ENCODE peak calls at places on chromosomes 2 and 18, in nine cellular contexts. One of them, this sample, is unnamed. For H3K36me3, the result is how much of the 10 kb centered on the place peaks cover.

GRCh38 chr18:78994000-78994399 is 14.4 kb downstream of the SALL3 start:
- DNase-seq in heart right ventricle: no peak
- DNase-seq in uterus: no peak
- DNase-seq in spleen: no peak
- DNase-seq in lower lobe of right lung: peak
- DNase-seq in adrenal gland: no peak
- DNase-seq in heart left ventricle: no peak
- DNase-seq in testis: no peak
- DNase-seq in Peyer's patch: no peak
- DNase-seq in this sample: no peak

GRCh38 chr18:75923169-75923568 is 495.7 kb upstream of the SMIM21 start:
- DNase-seq in heart right ventricle: peak
- DNase-seq in uterus: peak
- DNase-seq in spleen: no peak
- DNase-seq in lower lobe of right lung: peak
- DNase-seq in adrenal gland: peak
- DNase-seq in heart left ventricle: peak
- DNase-seq in testis: peak
- DNase-seq in Peyer's patch: no peak
- DNase-seq in this sample: peak

GRCh38 chr2:232859385-232859916 is 10.6 kb upstream of the SNORC start:
- DNase-seq in heart right ventricle: no peak
- DNase-seq in uterus: no peak
- DNase-seq in spleen: no peak
- DNase-seq in lower lobe of right lung: no peak
- DNase-seq in adrenal gland: no peak
- DNase-seq in heart left ventricle: no peak
- DNase-seq in testis: no peak
- DNase-seq in Peyer's patch: no peak
- DNase-seq in this sample: no peak

GRCh38 chr2:161107265-161107664 is 53.0 kb upstream of the TANK start:
- DNase-seq in heart right ventricle: no peak
- DNase-seq in uterus: no peak
- DNase-seq in spleen: no peak
- DNase-seq in lower lobe of right lung: no peak
- DNase-seq in adrenal gland: no peak
- DNase-seq in heart left ventricle: no peak
- DNase-seq in testis: no peak
- DNase-seq in Peyer's patch: no peak
- DNase-seq in this sample: no peak

GRCh38 chr2:141554810-141555209 is 576.0 kb downstream of the LRP1B start:
- DNase-seq in heart right ventricle: no peak
- DNase-seq in uterus: no peak
- DNase-seq in spleen: no peak
- DNase-seq in lower lobe of right lung: no peak
- DNase-seq in adrenal gland: no peak
- DNase-seq in heart left ventricle: no peak
- DNase-seq in testis: peak
- DNase-seq in Peyer's patch: no peak
- DNase-seq in this sample: no peak

GRCh38 chr18:58091099-58091611 is 47.1 kb downstream of the NEDD4L start:
- DNase-seq in heart right ventricle: no peak
- DNase-seq in uterus: no peak
- DNase-seq in spleen: no peak
- DNase-seq in lower lobe of right lung: no peak
- DNase-seq in adrenal gland: peak
- DNase-seq in heart left ventricle: no peak
- DNase-seq in testis: no peak
- DNase-seq in Peyer's patch: peak
- DNase-seq in this sample: peak

GRCh38 chr18:31791817-31792579 is 31.3 kb upstream of the SLC25A52 start:
- DNase-seq in heart right ventricle: no peak
- DNase-seq in uterus: no peak
- DNase-seq in spleen: no peak
- DNase-seq in lower lobe of right lung: no peak
- DNase-seq in adrenal gland: no peak
- DNase-seq in heart left ventricle: no peak
- DNase-seq in testis: no peak
- DNase-seq in Peyer's patch: no peak
- DNase-seq in this sample: no peak

GRCh38 chr18:48800479-48800876 is 150.3 kb downstream of the SMAD7 start:
- DNase-seq in heart right ventricle: no peak
- DNase-seq in uterus: peak
- DNase-seq in spleen: peak
- DNase-seq in lower lobe of right lung: peak
- DNase-seq in adrenal gland: no peak
- DNase-seq in heart left ventricle: peak
- DNase-seq in testis: peak
- DNase-seq in Peyer's patch: peak
- DNase-seq in this sample: peak

GRCh38 chr2:44130441-44130840 is 38.2 kb upstream of the PPM1B start:
- DNase-seq in heart right ventricle: no peak
- DNase-seq in uterus: no peak
- DNase-seq in spleen: no peak
- DNase-seq in lower lobe of right lung: no peak
- DNase-seq in adrenal gland: no peak
- DNase-seq in heart left ventricle: no peak
- DNase-seq in testis: no peak
- DNase-seq in Peyer's patch: no peak
- DNase-seq in this sample: no peak

GRCh38 chr2:158297120-158297519 is 159.4 kb downstream of the CCDC148 start:
- DNase-seq in heart right ventricle: no peak
- DNase-seq in uterus: no peak
- DNase-seq in spleen: no peak
- DNase-seq in lower lobe of right lung: no peak
- DNase-seq in adrenal gland: no peak
- DNase-seq in heart left ventricle: no peak
- DNase-seq in testis: no peak
- DNase-seq in Peyer's patch: no peak
- DNase-seq in this sample: no peak

GRCh38 chr2:134002391-134002790 is 251.5 kb upstream of the MGAT5 start:
- DNase-seq in heart right ventricle: no peak
- DNase-seq in uterus: no peak
- DNase-seq in spleen: no peak
- DNase-seq in lower lobe of right lung: no peak
- DNase-seq in adrenal gland: no peak
- DNase-seq in heart left ventricle: no peak
- DNase-seq in testis: no peak
- DNase-seq in Peyer's patch: no peak
- DNase-seq in this sample: no peak

GRCh38 chr18:10122116-10122515 is 208.3 kb downstream of the VAPA start:
- DNase-seq in heart right ventricle: no peak
- DNase-seq in uterus: no peak
- DNase-seq in spleen: no peak
- DNase-seq in lower lobe of right lung: no peak
- DNase-seq in adrenal gland: peak
- DNase-seq in heart left ventricle: no peak
- DNase-seq in testis: no peak
- DNase-seq in Peyer's patch: no peak
- DNase-seq in this sample: no peak

GRCh38 chr2:20350105-20350712 is 435 bp downstream of the PUM2 start:
- DNase-seq in heart right ventricle: peak
- DNase-seq in uterus: no peak
- DNase-seq in spleen: peak
- DNase-seq in lower lobe of right lung: peak
- DNase-seq in adrenal gland: peak
- DNase-seq in heart left ventricle: peak
- DNase-seq in testis: peak
- DNase-seq in Peyer's patch: peak
- DNase-seq in this sample: peak

GRCh38 chr2:191023235-191023679 is 9.3 kb upstream of the STAT1 start:
- DNase-seq in heart right ventricle: no peak
- DNase-seq in uterus: no peak
- DNase-seq in spleen: no peak
- DNase-seq in lower lobe of right lung: no peak
- DNase-seq in adrenal gland: no peak
- DNase-seq in heart left ventricle: no peak
- DNase-seq in testis: no peak
- DNase-seq in Peyer's patch: no peak
- DNase-seq in this sample: no peak

GRCh38 chr2:48900321-48901014 is 144.9 kb upstream of the LHCGR start:
- DNase-seq in heart right ventricle: no peak
- DNase-seq in uterus: no peak
- DNase-seq in spleen: no peak
- DNase-seq in lower lobe of right lung: no peak
- DNase-seq in adrenal gland: no peak
- DNase-seq in heart left ventricle: no peak
- DNase-seq in testis: no peak
- DNase-seq in Peyer's patch: no peak
- DNase-seq in this sample: no peak

GRCh38 chr2:159506764-159507406 is 109.5 kb downstream of the BAZ2B start:
- DNase-seq in heart right ventricle: no peak
- DNase-seq in uterus: no peak
- DNase-seq in spleen: no peak
- DNase-seq in lower lobe of right lung: no peak
- DNase-seq in adrenal gland: no peak
- DNase-seq in heart left ventricle: no peak
- DNase-seq in testis: no peak
- DNase-seq in Peyer's patch: no peak
- DNase-seq in this sample: no peak

GRCh38 chr2:148022351-148022750 is 1.5 kb downstream of the MBD5 start:
- DNase-seq in heart right ventricle: no peak
- DNase-seq in uterus: no peak
- DNase-seq in spleen: no peak
- DNase-seq in lower lobe of right lung: no peak
- DNase-seq in adrenal gland: no peak
- DNase-seq in heart left ventricle: no peak
- DNase-seq in testis: no peak
- DNase-seq in Peyer's patch: no peak
- DNase-seq in this sample: no peak

GRCh38 chr2:120988051-120988707 is 252.5 kb downstream of the GLI2 start:
- DNase-seq in heart right ventricle: no peak
- DNase-seq in uterus: peak
- DNase-seq in spleen: peak
- DNase-seq in lower lobe of right lung: no peak
- DNase-seq in adrenal gland: no peak
- DNase-seq in heart left ventricle: no peak
- DNase-seq in testis: peak
- DNase-seq in Peyer's patch: no peak
- DNase-seq in this sample: no peak

GRCh38 chr2:211457325-211457724 is 900.9 kb downstream of the CPS1 start:
- DNase-seq in heart right ventricle: no peak
- DNase-seq in uterus: no peak
- DNase-seq in spleen: no peak
- DNase-seq in lower lobe of right lung: no peak
- DNase-seq in adrenal gland: no peak
- DNase-seq in heart left ventricle: no peak
- DNase-seq in testis: no peak
- DNase-seq in Peyer's patch: no peak
- DNase-seq in this sample: no peak

GRCh38 chr2:211453311-211453894 is 897.0 kb downstream of the CPS1 start:
- DNase-seq in heart right ventricle: no peak
- DNase-seq in uterus: no peak
- DNase-seq in spleen: no peak
- DNase-seq in lower lobe of right lung: no peak
- DNase-seq in adrenal gland: no peak
- DNase-seq in heart left ventricle: no peak
- DNase-seq in testis: no peak
- DNase-seq in Peyer's patch: no peak
- DNase-seq in this sample: no peak

GRCh38 chr2:211454684-211455083 is 898.3 kb downstream of the CPS1 start:
- DNase-seq in heart right ventricle: no peak
- DNase-seq in uterus: no peak
- DNase-seq in spleen: no peak
- DNase-seq in lower lobe of right lung: no peak
- DNase-seq in adrenal gland: no peak
- DNase-seq in heart left ventricle: no peak
- DNase-seq in testis: peak
- DNase-seq in Peyer's patch: no peak
- DNase-seq in this sample: no peak

GRCh38 chr2:211458974-211459373 is 902.6 kb downstream of the CPS1 start:
- DNase-seq in heart right ventricle: no peak
- DNase-seq in uterus: no peak
- DNase-seq in spleen: no peak
- DNase-seq in lower lobe of right lung: no peak
- DNase-seq in adrenal gland: no peak
- DNase-seq in heart left ventricle: no peak
- DNase-seq in testis: no peak
- DNase-seq in Peyer's patch: no peak
- DNase-seq in this sample: no peak

GRCh38 chr2:211455225-211455841 is 898.9 kb downstream of the CPS1 start:
- DNase-seq in heart right ventricle: no peak
- DNase-seq in uterus: no peak
- DNase-seq in spleen: no peak
- DNase-seq in lower lobe of right lung: no peak
- DNase-seq in adrenal gland: peak
- DNase-seq in heart left ventricle: no peak
- DNase-seq in testis: peak
- DNase-seq in Peyer's patch: no peak
- DNase-seq in this sample: no peak
- TF ChIP-seq CTCF in heart right ventricle: peak
- TF ChIP-seq CTCF in uterus: peak
- TF ChIP-seq CTCF in spleen: peak
- TF ChIP-seq CTCF in lower lobe of right lung: peak
- TF ChIP-seq CTCF in adrenal gland: peak
- TF ChIP-seq CTCF in heart left ventricle: peak
- TF ChIP-seq CTCF in testis: peak
- TF ChIP-seq CTCF in Peyer's patch: peak
- TF ChIP-seq CTCF in this sample: peak

GRCh38 chr2:37775908-37776250 is 104.4 kb upstream of the CDC42EP3 start:
- DNase-seq in heart right ventricle: no peak
- DNase-seq in uterus: peak
- DNase-seq in spleen: no peak
- DNase-seq in lower lobe of right lung: no peak
- DNase-seq in adrenal gland: no peak
- DNase-seq in heart left ventricle: no peak
- DNase-seq in testis: peak
- DNase-seq in Peyer's patch: no peak
- DNase-seq in this sample: no peak
- H3K4me3 ChIP-seq in heart right ventricle: no peak
- H3K4me3 ChIP-seq in uterus: no peak
- H3K4me3 ChIP-seq in spleen: no peak
- H3K4me3 ChIP-seq in lower lobe of right lung: no peak
- H3K4me3 ChIP-seq in adrenal gland: no peak
- H3K4me3 ChIP-seq in heart left ventricle: no peak
- H3K4me3 ChIP-seq in testis: no peak
- H3K4me3 ChIP-seq in Peyer's patch: no peak
- H3K4me3 ChIP-seq in this sample: no peak

GRCh38 chr2:54986266-54986665 is 64.0 kb downstream of the RTN4 start:
- DNase-seq in heart right ventricle: no peak
- DNase-seq in uterus: no peak
- DNase-seq in spleen: no peak
- DNase-seq in lower lobe of right lung: no peak
- DNase-seq in adrenal gland: peak
- DNase-seq in heart left ventricle: no peak
- DNase-seq in testis: no peak
- DNase-seq in Peyer's patch: no peak
- DNase-seq in this sample: no peak
- H3K36me3 ChIP-seq in heart right ventricle: under half
- H3K36me3 ChIP-seq in uterus: under half
- H3K36me3 ChIP-seq in spleen: half or more
- H3K36me3 ChIP-seq in lower lobe of right lung: under half
- H3K36me3 ChIP-seq in adrenal gland: under half
- H3K36me3 ChIP-seq in heart left ventricle: under half
- H3K36me3 ChIP-seq in testis: under half
- H3K36me3 ChIP-seq in Peyer's patch: under half
- H3K36me3 ChIP-seq in this sample: under half

DNA sequence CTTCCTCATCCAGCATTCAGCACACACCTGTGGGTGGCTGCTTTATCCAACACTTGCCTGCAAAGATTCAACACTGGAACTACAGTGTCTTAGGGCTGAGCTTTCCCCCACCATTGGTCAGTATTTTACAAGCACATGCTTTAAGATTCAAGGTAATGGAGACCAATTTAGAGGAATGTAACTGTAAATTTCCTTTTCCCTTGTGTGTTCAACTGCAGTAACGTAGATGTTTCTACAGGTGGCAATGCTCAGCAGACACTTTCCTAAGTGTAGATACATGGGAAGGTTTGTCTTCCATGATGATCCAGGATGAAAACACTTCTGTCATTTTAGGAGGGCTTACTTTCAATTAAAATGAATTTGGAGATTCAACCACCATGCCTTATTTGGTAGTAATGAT is 143.6 kb upstream of the PXDN start:
- DNase-seq in heart right ventricle: no peak
- DNase-seq in uterus: no peak
- DNase-seq in spleen: no peak
- DNase-seq in lower lobe of right lung: no peak
- DNase-seq in adrenal gland: no peak
- DNase-seq in heart left ventricle: no peak
- DNase-seq in testis: no peak
- DNase-seq in Peyer's patch: no peak
- DNase-seq in this sample: no peak
- TF ChIP-seq CTCF in heart right ventricle: no peak
- TF ChIP-seq CTCF in uterus: no peak
- TF ChIP-seq CTCF in spleen: no peak
- TF ChIP-seq CTCF in lower lobe of right lung: no peak
- TF ChIP-seq CTCF in adrenal gland: no peak
- TF ChIP-seq CTCF in heart left ventricle: no peak
- TF ChIP-seq CTCF in testis: peak
- TF ChIP-seq CTCF in Peyer's patch: no peak
- TF ChIP-seq CTCF in this sample: no peak

This sample was measured in pancreas.